ENCODE peak calls at places on chromosome 1, in nine cellular contexts. J, G, B, Y, U, N, P, W and X are unnamed samples.

GRCh38 chr1:7224081-7224534 is 438.9 kb downstream of the CAMTA1 start:
- DNase-seq in J (no peak), G (no peak), B (no peak), Y (no peak), U (no peak), N (no peak), P (no peak), W (no peak), X (no peak)

GRCh38 chr1:95003433-95003738 is 69.4 kb downstream of the ALG14 start:
- DNase-seq in J (no peak), G (no peak), B (peak; percentile 52), Y (no peak), U (peak; percentile 51), N (no peak), P (no peak), W (no peak), X (no peak)

GRCh38 chr1:115764541-115764940 is 4.0 kb downstream of the CASQ2 start:
- DNase-seq in J (no peak), G (no peak), B (peak; percentile 18), Y (no peak), U (peak; percentile 50), N (no peak), P (no peak), W (no peak), X (no peak)

GRCh38 chr1:30397576-30397975 is 325.8 kb downstream of the MATN1 start:
- DNase-seq in J (no peak), G (no peak), B (no peak), Y (no peak), U (no peak), N (no peak), P (no peak), W (no peak), X (no peak)

GRCh38 chr1:29808141-29808995 is 572.0 kb downstream of the PTPRU start:
- DNase-seq in J (no peak), G (no peak), B (no peak), Y (no peak), U (no peak), N (no peak), P (no peak), W (peak; percentile 5), X (no peak)

GRCh38 chr1:107669996-107670395 is 295.0 kb downstream of the VAV3 start:
- DNase-seq in J (peak; percentile 100), G (no peak), B (peak; percentile 2), Y (no peak), U (peak; percentile 3), N (peak; percentile 84), P (peak; percentile 59), W (no peak), X (peak; percentile 8)

GRCh38 chr1:118325545-118326225 is 140.7 kb upstream of the SPAG17 start:
- DNase-seq in J (no peak), G (no peak), B (no peak), Y (no peak), U (peak; percentile 31), N (no peak), P (no peak), W (no peak), X (no peak)

GRCh38 chr1:143735764-143736461 is 235.9 kb downstream of the FAM72C start:
- DNase-seq in J (no peak), G (no peak), B (no peak), Y (no peak), U (peak; percentile 34), N (no peak), P (no peak), W (no peak), X (peak; percentile 30)

GRCh38 chr1:20343149-20343936 is 52.7 kb downstream of the VWA5B1 start:
- DNase-seq in J (no peak), G (peak; percentile 30), B (no peak), Y (no peak), U (no peak), N (peak; percentile 27), P (peak; percentile 26), W (no peak), X (no peak)

GRCh38 chr1:234618726-234619049 is 8.7 kb upstream of the IRF2BP2 start:
- DNase-seq in J (no peak), G (no peak), B (no peak), Y (no peak), U (no peak), N (no peak), P (no peak), W (no peak), X (no peak)

GRCh38 chr1:241413386-241413785 is 56.4 kb upstream of the RGS7 start:
- DNase-seq in J (no peak), G (no peak), B (peak; percentile 92), Y (no peak), U (peak; percentile 93), N (no peak), P (no peak), W (no peak), X (peak; percentile 83)

GRCh38 chr1:185786524-185786923 is 52.3 kb downstream of the HMCN1 start:
- DNase-seq in J (no peak), G (no peak), B (peak; percentile 38), Y (no peak), U (peak; percentile 17), N (no peak), P (no peak), W (no peak), X (no peak)